ENCODE peak calls at places on chromosomes 12 and 14, in seven cellular contexts. One of them, this sample, is unnamed.

GRCh38 chr12:14273911-14274306 is 91.6 kb upstream of the ATF7IP start:
- DNase-seq in stimulated activated CD8-positive, alpha-beta memory T cell treated with anti-CD3 and anti-CD28 coated beads, Interleukin-4, amount 100 ng/mL, for 24 hours: no peak
- DNase-seq in SJCRH30: no peak
- DNase-seq in mucosa of descending colon: no peak
- DNase-seq in H54: no peak
- DNase-seq in Ammon's horn: no peak
- DNase-seq in GM23248: peak
- DNase-seq in this sample: no peak

GRCh38 chr12:53645191-53645590 is 19.0 kb upstream of the ATF7 start:
- DNase-seq in GM23248: peak
- DNase-seq in Ammon's horn: no peak
- DNase-seq in mucosa of descending colon: no peak
- DNase-seq in SJCRH30: peak
- DNase-seq in H54: no peak
- DNase-seq in stimulated activated CD8-positive, alpha-beta memory T cell treated with anti-CD3 and anti-CD28 coated beads, Interleukin-4, amount 100 ng/mL, for 24 hours: no peak
- DNase-seq in this sample: no peak

GRCh38 chr12:43329381-43329780 is 222.6 kb downstream of the ADAMTS20 start:
- DNase-seq in Ammon's horn: no peak
- DNase-seq in SJCRH30: no peak
- DNase-seq in H54: no peak
- DNase-seq in stimulated activated CD8-positive, alpha-beta memory T cell treated with anti-CD3 and anti-CD28 coated beads, Interleukin-4, amount 100 ng/mL, for 24 hours: no peak
- DNase-seq in mucosa of descending colon: no peak
- DNase-seq in GM23248: no peak
- DNase-seq in this sample: no peak

GRCh38 chr12:52522346-52523011 is 2.3 kb upstream of the KRT5 start:
- DNase-seq in GM23248: peak
- DNase-seq in mucosa of descending colon: no peak
- DNase-seq in SJCRH30: no peak
- DNase-seq in H54: peak
- DNase-seq in Ammon's horn: peak
- DNase-seq in stimulated activated CD8-positive, alpha-beta memory T cell treated with anti-CD3 and anti-CD28 coated beads, Interleukin-4, amount 100 ng/mL, for 24 hours: no peak
- DNase-seq in this sample: no peak

GRCh38 chr12:51784688-51785087 is 63.8 kb downstream of the FIGNL2 start:
- DNase-seq in Ammon's horn: no peak
- DNase-seq in mucosa of descending colon: no peak
- DNase-seq in GM23248: no peak
- DNase-seq in H54: no peak
- DNase-seq in SJCRH30: no peak
- DNase-seq in stimulated activated CD8-positive, alpha-beta memory T cell treated with anti-CD3 and anti-CD28 coated beads, Interleukin-4, amount 100 ng/mL, for 24 hours: no peak
- DNase-seq in this sample: no peak

GRCh38 chr14:65604946-65605345 is 192.4 kb downstream of the FUT8 start:
- DNase-seq in Ammon's horn: no peak
- DNase-seq in GM23248: peak
- DNase-seq in H54: no peak
- DNase-seq in stimulated activated CD8-positive, alpha-beta memory T cell treated with anti-CD3 and anti-CD28 coated beads, Interleukin-4, amount 100 ng/mL, for 24 hours: no peak
- DNase-seq in mucosa of descending colon: no peak
- DNase-seq in SJCRH30: no peak
- DNase-seq in this sample: no peak

GRCh38 chr12:103538397-103538796 is 42.6 kb upstream of the C12orf42 start:
- DNase-seq in H54: no peak
- DNase-seq in mucosa of descending colon: no peak
- DNase-seq in GM23248: peak
- DNase-seq in Ammon's horn: no peak
- DNase-seq in SJCRH30: no peak
- DNase-seq in stimulated activated CD8-positive, alpha-beta memory T cell treated with anti-CD3 and anti-CD28 coated beads, Interleukin-4, amount 100 ng/mL, for 24 hours: no peak
- DNase-seq in this sample: no peak

GRCh38 chr12:61894168-61894567 is 366.0 kb upstream of the USP15 start:
- DNase-seq in SJCRH30: no peak
- DNase-seq in stimulated activated CD8-positive, alpha-beta memory T cell treated with anti-CD3 and anti-CD28 coated beads, Interleukin-4, amount 100 ng/mL, for 24 hours: no peak
- DNase-seq in GM23248: no peak
- DNase-seq in mucosa of descending colon: no peak
- DNase-seq in Ammon's horn: no peak
- DNase-seq in H54: no peak
- DNase-seq in this sample: no peak

GRCh38 chr14:96184737-96185136 is 19.9 kb upstream of the BDKRB2 start:
- DNase-seq in GM23248: peak
- DNase-seq in SJCRH30: no peak
- DNase-seq in H54: no peak
- DNase-seq in mucosa of descending colon: no peak
- DNase-seq in Ammon's horn: no peak
- DNase-seq in stimulated activated CD8-positive, alpha-beta memory T cell treated with anti-CD3 and anti-CD28 coated beads, Interleukin-4, amount 100 ng/mL, for 24 hours: no peak
- DNase-seq in this sample: no peak

GRCh38 chr14:91413547-91414474 is 3.8 kb downstream of the CCDC88C start:
- DNase-seq in GM23248: no peak
- DNase-seq in Ammon's horn: no peak
- DNase-seq in mucosa of descending colon: peak
- DNase-seq in stimulated activated CD8-positive, alpha-beta memory T cell treated with anti-CD3 and anti-CD28 coated beads, Interleukin-4, amount 100 ng/mL, for 24 hours: no peak
- DNase-seq in H54: no peak
- DNase-seq in SJCRH30: no peak
- DNase-seq in this sample: no peak

GRCh38 chr12:15522574-15523187 is 200.4 kb downstream of the PTPRO start:
- DNase-seq in Ammon's horn: peak
- DNase-seq in stimulated activated CD8-positive, alpha-beta memory T cell treated with anti-CD3 and anti-CD28 coated beads, Interleukin-4, amount 100 ng/mL, for 24 hours: no peak
- DNase-seq in H54: no peak
- DNase-seq in GM23248: peak
- DNase-seq in mucosa of descending colon: no peak
- DNase-seq in SJCRH30: peak
- DNase-seq in this sample: peak

GRCh38 chr14:104822821-104823615 is 22.1 kb downstream of the ZBTB42 start:
- DNase-seq in H54: no peak
- DNase-seq in GM23248: no peak
- DNase-seq in Ammon's horn: no peak
- DNase-seq in stimulated activated CD8-positive, alpha-beta memory T cell treated with anti-CD3 and anti-CD28 coated beads, Interleukin-4, amount 100 ng/mL, for 24 hours: no peak
- DNase-seq in mucosa of descending colon: no peak
- DNase-seq in SJCRH30: no peak
- DNase-seq in this sample: no peak

GRCh38 chr14:100802766-100803693 is 22.9 kb upstream of the MEG3 start:
- DNase-seq in mucosa of descending colon: no peak
- DNase-seq in GM23248: no peak
- DNase-seq in stimulated activated CD8-positive, alpha-beta memory T cell treated with anti-CD3 and anti-CD28 coated beads, Interleukin-4, amount 100 ng/mL, for 24 hours: no peak
- DNase-seq in H54: no peak
- DNase-seq in Ammon's horn: no peak
- DNase-seq in SJCRH30: peak
- DNase-seq in this sample: no peak

GRCh38 chr12:12645485-12645884 is 33.8 kb downstream of the CREBL2 start:
- DNase-seq in GM23248: peak
- DNase-seq in mucosa of descending colon: no peak
- DNase-seq in stimulated activated CD8-positive, alpha-beta memory T cell treated with anti-CD3 and anti-CD28 coated beads, Interleukin-4, amount 100 ng/mL, for 24 hours: no peak
- DNase-seq in Ammon's horn: no peak
- DNase-seq in H54: no peak
- DNase-seq in SJCRH30: peak
- DNase-seq in this sample: peak

GRCh38 chr14:52918486-52918885 is 32.4 kb downstream of the FERMT2 start:
- DNase-seq in GM23248: peak
- DNase-seq in H54: no peak
- DNase-seq in SJCRH30: no peak
- DNase-seq in mucosa of descending colon: no peak
- DNase-seq in Ammon's horn: peak
- DNase-seq in stimulated activated CD8-positive, alpha-beta memory T cell treated with anti-CD3 and anti-CD28 coated beads, Interleukin-4, amount 100 ng/mL, for 24 hours: no peak
- DNase-seq in this sample: no peak

GRCh38 chr12:53299101-53299453 is 418 bp upstream of the MYG1 start:
- DNase-seq in mucosa of descending colon: no peak
- DNase-seq in H54: no peak
- DNase-seq in stimulated activated CD8-positive, alpha-beta memory T cell treated with anti-CD3 and anti-CD28 coated beads, Interleukin-4, amount 100 ng/mL, for 24 hours: peak
- DNase-seq in GM23248: peak
- DNase-seq in SJCRH30: no peak
- DNase-seq in Ammon's horn: no peak
- DNase-seq in this sample: peak

GRCh38 chr12:115470977-115471376 is 787.0 kb upstream of the TBX3 start:
- DNase-seq in Ammon's horn: no peak
- DNase-seq in stimulated activated CD8-positive, alpha-beta memory T cell treated with anti-CD3 and anti-CD28 coated beads, Interleukin-4, amount 100 ng/mL, for 24 hours: no peak
- DNase-seq in H54: no peak
- DNase-seq in GM23248: no peak
- DNase-seq in mucosa of descending colon: no peak
- DNase-seq in SJCRH30: no peak
- DNase-seq in this sample: no peak

GRCh38 chr12:132517013-132517739 is 27.2 kb downstream of the FBRSL1 start:
- DNase-seq in SJCRH30: no peak
- DNase-seq in H54: no peak
- DNase-seq in Ammon's horn: no peak
- DNase-seq in GM23248: no peak
- DNase-seq in mucosa of descending colon: no peak
- DNase-seq in stimulated activated CD8-positive, alpha-beta memory T cell treated with anti-CD3 and anti-CD28 coated beads, Interleukin-4, amount 100 ng/mL, for 24 hours: no peak
- DNase-seq in this sample: no peak

GRCh38 chr12:96249196-96250118 is 55.3 kb downstream of the ELK3 start:
- DNase-seq in GM23248: peak
- DNase-seq in SJCRH30: no peak
- DNase-seq in stimulated activated CD8-positive, alpha-beta memory T cell treated with anti-CD3 and anti-CD28 coated beads, Interleukin-4, amount 100 ng/mL, for 24 hours: no peak
- DNase-seq in mucosa of descending colon: no peak
- DNase-seq in Ammon's horn: no peak
- DNase-seq in H54: no peak
- DNase-seq in this sample: no peak

GRCh38 chr14:74618078-74618952 is 6.3 kb upstream of the LTBP2 start:
- DNase-seq in GM23248: peak
- DNase-seq in mucosa of descending colon: no peak
- DNase-seq in stimulated activated CD8-positive, alpha-beta memory T cell treated with anti-CD3 and anti-CD28 coated beads, Interleukin-4, amount 100 ng/mL, for 24 hours: peak
- DNase-seq in SJCRH30: peak
- DNase-seq in Ammon's horn: peak
- DNase-seq in H54: peak
- DNase-seq in this sample: no peak

GRCh38 chr12:52794479-52795331 is 1.2 kb downstream of the KRT3 start:
- DNase-seq in stimulated activated CD8-positive, alpha-beta memory T cell treated with anti-CD3 and anti-CD28 coated beads, Interleukin-4, amount 100 ng/mL, for 24 hours: no peak
- DNase-seq in Ammon's horn: no peak
- DNase-seq in mucosa of descending colon: no peak
- DNase-seq in GM23248: peak
- DNase-seq in SJCRH30: no peak
- DNase-seq in H54: no peak
- DNase-seq in this sample: no peak

GRCh38 chr12:42760550-42760949 is 171.0 kb upstream of the PRICKLE1 start:
- DNase-seq in GM23248: no peak
- DNase-seq in H54: no peak
- DNase-seq in mucosa of descending colon: no peak
- DNase-seq in SJCRH30: no peak
- DNase-seq in Ammon's horn: no peak
- DNase-seq in stimulated activated CD8-positive, alpha-beta memory T cell treated with anti-CD3 and anti-CD28 coated beads, Interleukin-4, amount 100 ng/mL, for 24 hours: no peak
- DNase-seq in this sample: no peak

GRCh38 chr14:75372260-75372659 is 55.6 kb upstream of the JDP2 start:
- DNase-seq in H54: no peak
- DNase-seq in stimulated activated CD8-positive, alpha-beta memory T cell treated with anti-CD3 and anti-CD28 coated beads, Interleukin-4, amount 100 ng/mL, for 24 hours: no peak
- DNase-seq in GM23248: no peak
- DNase-seq in SJCRH30: no peak
- DNase-seq in mucosa of descending colon: no peak
- DNase-seq in Ammon's horn: peak
- DNase-seq in this sample: no peak

GRCh38 chr14:101817511-101818001 is 56.0 kb downstream of the PPP2R5C start:
- DNase-seq in GM23248: no peak
- DNase-seq in mucosa of descending colon: no peak
- DNase-seq in stimulated activated CD8-positive, alpha-beta memory T cell treated with anti-CD3 and anti-CD28 coated beads, Interleukin-4, amount 100 ng/mL, for 24 hours: no peak
- DNase-seq in Ammon's horn: no peak
- DNase-seq in H54: no peak
- DNase-seq in SJCRH30: no peak
- DNase-seq in this sample: no peak

GRCh38 chr12:53268637-53269562 is 801 bp downstream of the ESPL1 start:
- DNase-seq in SJCRH30: no peak
- DNase-seq in mucosa of descending colon: no peak
- DNase-seq in H54: no peak
- DNase-seq in GM23248: peak
- DNase-seq in Ammon's horn: no peak
- DNase-seq in stimulated activated CD8-positive, alpha-beta memory T cell treated with anti-CD3 and anti-CD28 coated beads, Interleukin-4, amount 100 ng/mL, for 24 hours: no peak
- DNase-seq in this sample: peak

GRCh38 chr12:127078577-127079350 is 1188.2 kb upstream of the TMEM132C start:
- DNase-seq in Ammon's horn: no peak
- DNase-seq in mucosa of descending colon: no peak
- DNase-seq in GM23248: peak
- DNase-seq in SJCRH30: no peak
- DNase-seq in H54: no peak
- DNase-seq in stimulated activated CD8-positive, alpha-beta memory T cell treated with anti-CD3 and anti-CD28 coated beads, Interleukin-4, amount 100 ng/mL, for 24 hours: no peak
- DNase-seq in this sample: no peak

GRCh38 chr14:22025884-22026283 is 352.3 kb upstream of the OR4E1 start:
- DNase-seq in stimulated activated CD8-positive, alpha-beta memory T cell treated with anti-CD3 and anti-CD28 coated beads, Interleukin-4, amount 100 ng/mL, for 24 hours: no peak
- DNase-seq in mucosa of descending colon: no peak
- DNase-seq in Ammon's horn: no peak
- DNase-seq in GM23248: no peak
- DNase-seq in H54: no peak
- DNase-seq in SJCRH30: no peak
- DNase-seq in this sample: no peak

GRCh38 chr12:60501124-60501729 is 905.4 kb downstream of the SLC16A7 start:
- DNase-seq in H54: peak
- DNase-seq in GM23248: peak
- DNase-seq in SJCRH30: peak
- DNase-seq in mucosa of descending colon: no peak
- DNase-seq in stimulated activated CD8-positive, alpha-beta memory T cell treated with anti-CD3 and anti-CD28 coated beads, Interleukin-4, amount 100 ng/mL, for 24 hours: no peak
- DNase-seq in Ammon's horn: no peak
- DNase-seq in this sample: no peak

GRCh38 chr12:90695415-90695814 is 259.6 kb downstream of the CCER1 start:
- DNase-seq in stimulated activated CD8-positive, alpha-beta memory T cell treated with anti-CD3 and anti-CD28 coated beads, Interleukin-4, amount 100 ng/mL, for 24 hours: no peak
- DNase-seq in GM23248: peak
- DNase-seq in mucosa of descending colon: no peak
- DNase-seq in SJCRH30: no peak
- DNase-seq in H54: no peak
- DNase-seq in Ammon's horn: no peak
- DNase-seq in this sample: no peak

GRCh38 chr14:83559721-83560120 is 1970.2 kb upstream of the FLRT2 start:
- DNase-seq in mucosa of descending colon: no peak
- DNase-seq in H54: no peak
- DNase-seq in SJCRH30: no peak
- DNase-seq in GM23248: peak
- DNase-seq in Ammon's horn: no peak
- DNase-seq in stimulated activated CD8-positive, alpha-beta memory T cell treated with anti-CD3 and anti-CD28 coated beads, Interleukin-4, amount 100 ng/mL, for 24 hours: no peak
- DNase-seq in this sample: peak

GRCh38 chr14:93137864-93138263 is 22.1 kb upstream of the ITPK1 start:
- DNase-seq in mucosa of descending colon: peak
- DNase-seq in H54: no peak
- DNase-seq in stimulated activated CD8-positive, alpha-beta memory T cell treated with anti-CD3 and anti-CD28 coated beads, Interleukin-4, amount 100 ng/mL, for 24 hours: no peak
- DNase-seq in Ammon's horn: no peak
- DNase-seq in SJCRH30: peak
- DNase-seq in GM23248: peak
- DNase-seq in this sample: peak

GRCh38 chr12:106739815-106740552 is 34.5 kb upstream of the RIC8B start:
- DNase-seq in GM23248: peak
- DNase-seq in SJCRH30: peak
- DNase-seq in mucosa of descending colon: no peak
- DNase-seq in stimulated activated CD8-positive, alpha-beta memory T cell treated with anti-CD3 and anti-CD28 coated beads, Interleukin-4, amount 100 ng/mL, for 24 hours: no peak
- DNase-seq in H54: peak
- DNase-seq in Ammon's horn: no peak
- DNase-seq in this sample: peak

GRCh38 chr12:117805865-117806264 is 162.9 kb downstream of the KSR2 start:
- DNase-seq in GM23248: no peak
- DNase-seq in SJCRH30: no peak
- DNase-seq in stimulated activated CD8-positive, alpha-beta memory T cell treated with anti-CD3 and anti-CD28 coated beads, Interleukin-4, amount 100 ng/mL, for 24 hours: no peak
- DNase-seq in mucosa of descending colon: no peak
- DNase-seq in H54: no peak
- DNase-seq in Ammon's horn: no peak
- DNase-seq in this sample: no peak

GRCh38 chr14:49865431-49865859 is 12.9 kb upstream of the NEMF start:
- DNase-seq in SJCRH30: peak
- DNase-seq in mucosa of descending colon: peak
- DNase-seq in H54: no peak
- DNase-seq in Ammon's horn: peak
- DNase-seq in stimulated activated CD8-positive, alpha-beta memory T cell treated with anti-CD3 and anti-CD28 coated beads, Interleukin-4, amount 100 ng/mL, for 24 hours: peak
- DNase-seq in GM23248: peak
- DNase-seq in this sample: peak

GRCh38 chr12:24404086-24404815 is 454.8 kb upstream of the SOX5 start:
- DNase-seq in stimulated activated CD8-positive, alpha-beta memory T cell treated with anti-CD3 and anti-CD28 coated beads, Interleukin-4, amount 100 ng/mL, for 24 hours: no peak
- DNase-seq in mucosa of descending colon: no peak
- DNase-seq in GM23248: no peak
- DNase-seq in Ammon's horn: no peak
- DNase-seq in H54: no peak
- DNase-seq in SJCRH30: no peak
- DNase-seq in this sample: peak

GRCh38 chr14:105601360-105602242 is 75.2 kb downstream of the TMEM121 start:
- DNase-seq in stimulated activated CD8-positive, alpha-beta memory T cell treated with anti-CD3 and anti-CD28 coated beads, Interleukin-4, amount 100 ng/mL, for 24 hours: no peak
- DNase-seq in GM23248: no peak
- DNase-seq in Ammon's horn: no peak
- DNase-seq in SJCRH30: no peak
- DNase-seq in mucosa of descending colon: no peak
- DNase-seq in H54: no peak
- DNase-seq in this sample: no peak

GRCh38 chr12:65534105-65534841 is 255.8 kb downstream of the MSRB3 start:
- DNase-seq in mucosa of descending colon: no peak
- DNase-seq in GM23248: no peak
- DNase-seq in SJCRH30: peak
- DNase-seq in H54: no peak
- DNase-seq in stimulated activated CD8-positive, alpha-beta memory T cell treated with anti-CD3 and anti-CD28 coated beads, Interleukin-4, amount 100 ng/mL, for 24 hours: no peak
- DNase-seq in Ammon's horn: no peak
- DNase-seq in this sample: no peak

GRCh38 chr14:59276235-59276634 is 87.8 kb downstream of the DAAM1 start:
- DNase-seq in mucosa of descending colon: no peak
- DNase-seq in SJCRH30: no peak
- DNase-seq in GM23248: no peak
- DNase-seq in H54: no peak
- DNase-seq in Ammon's horn: no peak
- DNase-seq in stimulated activated CD8-positive, alpha-beta memory T cell treated with anti-CD3 and anti-CD28 coated beads, Interleukin-4, amount 100 ng/mL, for 24 hours: no peak
- DNase-seq in this sample: no peak

This sample was measured in AG08396.